ENCODE peak calls at places on chromosomes 4 and X, in five cellular contexts. S is cardiac fibroblast, A is lower lobe of right lung, V is lung, Q is epithelial cell of esophagus. E is an unnamed sample.
A peak's percentile ranks its signal among the peaks of the same experiment; 100 is the strongest.

GRCh38 chr4:613126-613525 is 12.2 kb upstream of the PDE6B start:
- DNase-seq in Q (no peak), A (no peak), S (no peak), V (no peak), E (no peak)

GRCh38 chrX:149472620-149473019 is 32.5 kb downstream of the IDS start:
- DNase-seq in V (no peak), Q (no peak), A (no peak), S (no peak), E (no peak)

GRCh38 chr4:102862016-102862415 is 6.8 kb upstream of the CISD2 start:
- DNase-seq in S (no peak), V (no peak), Q (no peak), A (no peak), E (no peak)

GRCh38 chrX:14476169-14476568 is 53.2 kb upstream of the GLRA2 start:
- DNase-seq in Q (no peak), V (no peak), A (no peak), S (peak; percentile 0), E (no peak)

GRCh38 chr4:150211016-150211415 is 132.8 kb downstream of the DCLK2 start:
- DNase-seq in A (no peak), S (no peak), V (no peak), Q (no peak), E (no peak)

GRCh38 chrX:2707334-2707760 is 16.3 kb downstream of the CD99 start:
- DNase-seq in Q (peak; percentile 99), V (peak; percentile 55), A (no peak), S (peak; percentile 97), E (no peak)

GRCh38 chrX:54640103-54640428 is 110.0 kb downstream of the GNL3L start:
- DNase-seq in S (no peak), Q (no peak), A (no peak), V (no peak), E (no peak)

GRCh38 chr4:110484767-110485166 is 8.8 kb downstream of the ENPEP start:
- DNase-seq in S (peak; percentile 88), Q (peak; percentile 74), A (no peak), V (no peak), E (peak; percentile 76)

GRCh38 chr4:86974481-86975050 is 39.8 kb downstream of the AFF1 start:
- DNase-seq in A (no peak), S (peak; percentile 26), Q (no peak), V (no peak), E (no peak)

GRCh38 chr4:15681372-15682339 is at the start of gene FAM200B:
- DNase-seq in V (peak; percentile 99), Q (peak; percentile 99), S (peak; percentile 100), A (peak; percentile 98), E (peak; percentile 89)

GRCh38 chr4:115234405-115235093 is 121.1 kb upstream of the NDST4 start:
- DNase-seq in Q (peak; percentile 45), A (no peak), S (no peak), V (no peak), E (no peak)

GRCh38 chr4:176277162-176277904 is 8.3 kb upstream of the ASB5 start:
- DNase-seq in V (peak; percentile 35), Q (peak; percentile 70), A (peak; percentile 46), S (peak; percentile 78), E (peak; percentile 25)

GRCh38 chrX:12984629-12985303 is 9.9 kb downstream of the TMSB4X start:
- DNase-seq in V (no peak), Q (peak; percentile 81), A (no peak), S (peak; percentile 84), E (no peak)

GRCh38 chrX:46710425-46710824 is 48.5 kb downstream of the SLC9A7 start:
- DNase-seq in S (peak; percentile 40), V (no peak), Q (peak; percentile 92), A (no peak), E (no peak)

GRCh38 chr4:4812145-4812782 is 47.2 kb upstream of the MSX1 start:
- DNase-seq in A (no peak), S (no peak), V (no peak), Q (no peak), E (no peak)

GRCh38 chr4:62495039-62495438 is 1294.9 kb downstream of the ADGRL3 start:
- DNase-seq in V (no peak), S (peak; percentile 1), A (no peak), Q (peak; percentile 33), E (no peak)

GRCh38 chrX:141314441-141314840 is 72.1 kb upstream of the SPANXC start:
- DNase-seq in A (no peak), Q (peak; percentile 2), V (no peak), S (peak; percentile 16), E (no peak)

GRCh38 chr4:95701500-95701899 is 138.4 kb upstream of the PDHA2 start:
- DNase-seq in A (no peak), V (no peak), S (peak; percentile 87), Q (peak; percentile 56), E (no peak)

GRCh38 chrX:115689931-115690330 is 129.0 kb downstream of the PLS3 start:
- DNase-seq in A (no peak), V (no peak), Q (no peak), S (peak; percentile 43), E (no peak)

GRCh38 chrX:43666301-43666912 is 10.3 kb downstream of the MAOA start:
- DNase-seq in A (no peak), V (no peak), S (no peak), Q (no peak), E (no peak)

GRCh38 chrX:109934935-109935334 is 68.0 kb upstream of the TMEM164 start:
- DNase-seq in Q (no peak), V (no peak), S (peak; percentile 88), A (no peak), E (no peak)

GRCh38 chr4:128477540-128477939 is 189.9 kb upstream of the PGRMC2 start:
- DNase-seq in Q (no peak), S (no peak), V (no peak), A (no peak), E (no peak)

GRCh38 chrX:120244395-120244734 is 6.2 kb upstream of the ZBTB33 start:
- DNase-seq in A (no peak), Q (no peak), S (no peak), V (no peak), E (no peak)

GRCh38 chr4:137755033-137755471 is 222.8 kb upstream of the PCDH18 start:
- DNase-seq in V (no peak), S (peak; percentile 51), A (no peak), Q (peak; percentile 60), E (peak; percentile 28)

GRCh38 chrX:40313269-40313668 is 215.5 kb upstream of the BCOR start:
- DNase-seq in S (no peak), Q (no peak), V (no peak), A (no peak), E (no peak)

GRCh38 chr4:2341911-2342652 is 76.4 kb downstream of the ZFYVE28 start:
- DNase-seq in S (no peak), Q (no peak), V (no peak), A (peak; percentile 24), E (no peak)

GRCh38 chr4:86099348-86099747 is 260.5 kb downstream of the MAPK10 start:
- DNase-seq in V (no peak), S (no peak), A (no peak), Q (no peak), E (no peak)

GRCh38 chrX:11757729-11758399 is at the start of gene MSL3:
- DNase-seq in V (peak; percentile 53), S (peak; percentile 70), Q (peak; percentile 63), A (peak; percentile 76), E (no peak)

GRCh38 chrX:1411331-1411730 is 19.4 kb upstream of the SLC25A6 start:
- DNase-seq in A (peak; percentile 32), V (no peak), Q (no peak), S (no peak), E (no peak)

GRCh38 chr4:128524311-128524710 is 236.7 kb upstream of the PGRMC2 start:
- DNase-seq in Q (peak; percentile 89), A (peak; percentile 59), S (peak; percentile 96), V (peak; percentile 55), E (peak; percentile 73)

GRCh38 chr4:82782626-82783025 is 16.0 kb downstream of the SCD5 start:
- DNase-seq in V (no peak), Q (peak; percentile 58), S (no peak), A (no peak), E (no peak)

GRCh38 chr4:27272264-27272663 is 411.6 kb downstream of the STIM2 start:
- DNase-seq in Q (no peak), S (no peak), V (no peak), A (no peak), E (no peak)

GRCh38 chr4:107619065-107619464 is 101.0 kb downstream of the PAPSS1 start:
- DNase-seq in A (no peak), V (no peak), S (peak; percentile 90), Q (no peak), E (peak; percentile 89)

GRCh38 chr4:187617117-187617516 is 378.5 kb upstream of the ZFP42 start:
- DNase-seq in Q (no peak), V (no peak), A (no peak), S (peak; percentile 22), E (peak; percentile 23)

GRCh38 chrX:103343105-103343504 is 13.1 kb downstream of the TCEAL7 start:
- DNase-seq in Q (peak; percentile 48), S (peak; percentile 66), A (no peak), V (no peak), E (no peak)
- TF ChIP-seq CTCF in Q (peak; percentile 70), S (peak; percentile 65), A (peak; percentile 60), V (no peak), E (peak; percentile 70)

GRCh38 chrX:33207056-33207455 is 4.3 kb downstream of the DMD start:
- DNase-seq in Q (no peak), V (no peak), S (peak; percentile 46), A (no peak), E (no peak)
- H3K4me3 ChIP-seq in Q (no peak overlapping the region), V (no peak overlapping the region), S (no peak overlapping the region), A (no peak overlapping the region), E (no peak overlapping the region)

DNA sequence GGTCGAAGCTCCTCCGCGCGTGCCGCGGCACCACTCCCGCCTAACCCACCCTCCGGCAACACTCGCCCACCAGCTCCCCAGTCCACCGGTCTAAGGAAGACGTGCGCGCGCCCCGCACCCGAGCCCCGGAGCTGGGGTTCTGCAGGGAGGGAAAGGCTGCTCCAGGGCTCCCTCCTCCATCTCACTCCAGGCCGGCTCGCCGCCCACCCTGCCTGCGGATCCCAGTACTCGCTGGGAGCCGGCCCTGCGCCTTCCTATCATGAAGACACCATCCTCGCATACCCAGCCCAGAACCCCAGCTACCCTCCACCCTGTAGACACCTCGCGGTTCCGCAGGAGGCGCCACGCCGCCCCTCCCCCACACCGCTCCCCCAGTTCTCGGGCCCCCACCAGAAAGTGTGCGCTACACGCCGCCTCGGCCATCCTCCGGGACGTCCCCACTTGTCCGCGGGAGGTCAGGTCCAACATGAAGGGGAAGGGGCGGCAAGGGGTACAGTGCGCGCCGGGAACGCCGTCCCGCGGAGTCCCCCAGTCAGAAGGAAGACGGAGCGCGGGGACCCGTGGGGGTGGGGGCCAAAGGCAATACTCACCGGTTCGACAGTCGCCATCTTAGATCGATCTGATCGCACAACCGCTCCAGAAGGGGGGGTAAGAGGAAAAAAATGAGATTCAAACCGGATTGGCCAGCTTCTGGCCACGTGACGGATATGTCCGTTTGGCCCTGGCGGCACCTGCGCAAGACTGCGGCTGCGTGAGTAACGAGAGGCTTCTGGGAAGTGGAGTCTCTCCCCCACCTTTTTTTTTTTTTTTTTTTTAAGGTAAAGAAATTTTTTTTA is at the start of gene EIF4E:
- DNase-seq in S (peak; percentile 99), Q (peak; percentile 99), V (peak; percentile 98), A (peak; percentile 99), E (peak; percentile 97)
- TF ChIP-seq CTCF in S (peak; percentile 10), Q (no peak), V (no peak), A (no peak), E (peak; percentile 12)

GRCh38 chrX:103170216-103170615 is 44.7 kb upstream of the BEX4 start:
- DNase-seq in A (no peak), S (peak; percentile 42), V (no peak), Q (peak; percentile 43), E (no peak)

GRCh38 chrX:103171353-103171752 is 43.6 kb upstream of the BEX4 start:
- DNase-seq in V (no peak), A (no peak), Q (no peak), S (no peak), E (no peak)

GRCh38 chrX:103177561-103177960 is 37.3 kb upstream of the BEX4 start:
- DNase-seq in Q (no peak), A (no peak), S (no peak), V (no peak), E (no peak)

GRCh38 chrX:103175944-103176753 is 38.8 kb upstream of the BEX4 start:
- DNase-seq in Q (peak; percentile 48), A (peak; percentile 50), V (peak; percentile 51), S (peak; percentile 57), E (no peak)
- H3K4me3 ChIP-seq in Q (no peak overlapping the region), A (no peak overlapping the region), V (no peak overlapping the region), S (no peak overlapping the region), E (peak overlapping the region; percentile 25)